ENCODE peak calls at places on chromosomes 3 and 15, in six cellular contexts. One of them, this sample, is unnamed.

GRCh38 chr15:63473007-63473748 is 31.2 kb upstream of the USP3 start:
- DNase-seq in suprapubic skin: no peak
- DNase-seq in SK-N-SH: no peak
- DNase-seq in transverse colon: no peak
- DNase-seq in GM12878: peak; percentile 94
- DNase-seq in HepG2: peak; percentile 85
- DNase-seq in this sample: no peak

GRCh38 chr15:59256538-59256937 is 49.9 kb downstream of the LDHAL6B start:
- DNase-seq in suprapubic skin: no peak
- DNase-seq in SK-N-SH: no peak
- DNase-seq in transverse colon: peak; percentile 45
- DNase-seq in GM12878: no peak
- DNase-seq in HepG2: no peak
- DNase-seq in this sample: no peak

GRCh38 chr15:70348581-70349344 is 251.0 kb upstream of the TLE3 start:
- DNase-seq in suprapubic skin: peak; percentile 81
- DNase-seq in SK-N-SH: no peak
- DNase-seq in transverse colon: peak; percentile 26
- DNase-seq in GM12878: no peak
- DNase-seq in HepG2: no peak
- DNase-seq in this sample: peak; percentile 72

GRCh38 chr3:55191911-55192787 is 264.3 kb upstream of the LRTM1 start:
- DNase-seq in suprapubic skin: no peak
- DNase-seq in SK-N-SH: no peak
- DNase-seq in transverse colon: no peak
- DNase-seq in GM12878: no peak
- DNase-seq in HepG2: no peak
- DNase-seq in this sample: no peak

GRCh38 chr3:62134061-62134496 is 239.3 kb downstream of the FEZF2 start:
- DNase-seq in suprapubic skin: no peak
- DNase-seq in SK-N-SH: peak; percentile 25
- DNase-seq in transverse colon: peak; percentile 75
- DNase-seq in GM12878: no peak
- DNase-seq in HepG2: no peak
- DNase-seq in this sample: no peak

GRCh38 chr3:72961766-72962165 is 34.8 kb upstream of the PPP4R2 start:
- DNase-seq in suprapubic skin: no peak
- DNase-seq in SK-N-SH: no peak
- DNase-seq in transverse colon: no peak
- DNase-seq in GM12878: no peak
- DNase-seq in HepG2: no peak
- DNase-seq in this sample: no peak

GRCh38 chr3:9932843-9933560 is 632 bp upstream of the CRELD1 start:
- DNase-seq in suprapubic skin: peak; percentile 94
- DNase-seq in SK-N-SH: peak; percentile 92
- DNase-seq in transverse colon: peak; percentile 89
- DNase-seq in GM12878: peak; percentile 40
- DNase-seq in HepG2: peak; percentile 70
- DNase-seq in this sample: peak; percentile 95

GRCh38 chr3:61600195-61600594 is 38.8 kb downstream of the PTPRG start:
- DNase-seq in suprapubic skin: no peak
- DNase-seq in SK-N-SH: no peak
- DNase-seq in transverse colon: no peak
- DNase-seq in GM12878: no peak
- DNase-seq in HepG2: peak; percentile 76
- DNase-seq in this sample: no peak

GRCh38 chr3:18679226-18679625 is 254.1 kb upstream of the SATB1 start:
- DNase-seq in suprapubic skin: no peak
- DNase-seq in SK-N-SH: no peak
- DNase-seq in transverse colon: no peak
- DNase-seq in GM12878: no peak
- DNase-seq in HepG2: no peak
- DNase-seq in this sample: no peak

GRCh38 chr3:107574650-107575049 is 51.9 kb downstream of the BBX start:
- DNase-seq in suprapubic skin: no peak
- DNase-seq in SK-N-SH: peak; percentile 35
- DNase-seq in transverse colon: no peak
- DNase-seq in GM12878: no peak
- DNase-seq in HepG2: peak; percentile 48
- DNase-seq in this sample: no peak

GRCh38 chr3:71591106-71591505 is 7.6 kb upstream of the FOXP1 start:
- DNase-seq in suprapubic skin: no peak
- DNase-seq in SK-N-SH: no peak
- DNase-seq in transverse colon: no peak
- DNase-seq in GM12878: no peak
- DNase-seq in HepG2: no peak
- DNase-seq in this sample: no peak

GRCh38 chr15:62389887-62390792 is 225.1 kb upstream of the C2CD4B start:
- DNase-seq in suprapubic skin: peak; percentile 69
- DNase-seq in SK-N-SH: peak; percentile 94
- DNase-seq in transverse colon: peak; percentile 74
- DNase-seq in GM12878: no peak
- DNase-seq in HepG2: peak; percentile 52
- DNase-seq in this sample: peak; percentile 79

GRCh38 chr3:44184319-44184953 is 57.2 kb upstream of the TOPAZ1 start:
- DNase-seq in suprapubic skin: peak; percentile 60
- DNase-seq in SK-N-SH: peak; percentile 23
- DNase-seq in transverse colon: peak; percentile 49
- DNase-seq in GM12878: no peak
- DNase-seq in HepG2: no peak
- DNase-seq in this sample: no peak

DNA sequence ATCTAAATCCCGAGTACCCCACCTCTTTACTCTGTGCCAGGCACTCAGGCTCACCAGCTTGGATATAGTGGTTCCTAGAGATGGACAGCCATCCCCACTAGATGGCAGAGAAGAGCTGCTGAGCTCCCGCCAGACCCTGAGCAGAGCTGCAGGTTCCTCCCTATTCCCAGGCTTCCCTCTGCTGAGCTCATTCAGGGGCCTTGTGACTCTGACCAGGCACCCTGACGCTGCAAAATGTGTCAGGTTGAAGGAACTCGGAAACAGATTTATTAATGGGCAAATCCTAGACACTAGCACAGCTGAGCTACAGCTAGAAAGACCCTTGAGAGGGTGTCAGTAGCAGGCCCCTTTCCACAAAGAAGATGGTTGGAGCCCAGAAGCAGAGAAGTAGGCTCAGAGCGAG is 38.2 kb upstream of the RHO start:
- DNase-seq in suprapubic skin: peak; percentile 91
- DNase-seq in SK-N-SH: peak; percentile 84
- DNase-seq in transverse colon: peak; percentile 74
- DNase-seq in GM12878: peak; percentile 12
- DNase-seq in HepG2: peak; percentile 83
- DNase-seq in this sample: peak; percentile 94
- TF ChIP-seq EP300 in suprapubic skin: no peak
- TF ChIP-seq EP300 in SK-N-SH: no peak
- TF ChIP-seq EP300 in transverse colon: no peak
- TF ChIP-seq EP300 in GM12878: no peak
- TF ChIP-seq EP300 in HepG2: no peak
- TF ChIP-seq EP300 in this sample: peak; percentile 73

GRCh38 chr3:124032881-124033359 is 41.0 kb upstream of the ROPN1 start:
- DNase-seq in suprapubic skin: peak; percentile 85
- DNase-seq in SK-N-SH: peak; percentile 97
- DNase-seq in transverse colon: peak; percentile 90
- DNase-seq in GM12878: no peak
- DNase-seq in HepG2: peak; percentile 51
- DNase-seq in this sample: peak; percentile 91

GRCh38 chr3:124034809-124035152 is 42.9 kb upstream of the ROPN1 start:
- DNase-seq in suprapubic skin: no peak
- DNase-seq in SK-N-SH: no peak
- DNase-seq in transverse colon: no peak
- DNase-seq in GM12878: no peak
- DNase-seq in HepG2: no peak
- DNase-seq in this sample: no peak

GRCh38 chr3:124034016-124034808 is 42.3 kb upstream of the ROPN1 start:
- DNase-seq in suprapubic skin: no peak
- DNase-seq in SK-N-SH: peak; percentile 79
- DNase-seq in transverse colon: peak; percentile 24
- DNase-seq in GM12878: no peak
- DNase-seq in HepG2: no peak
- DNase-seq in this sample: no peak

GRCh38 chr3:124033360-124034015 is 41.6 kb upstream of the ROPN1 start:
- DNase-seq in suprapubic skin: peak; percentile 63
- DNase-seq in SK-N-SH: no peak
- DNase-seq in transverse colon: peak; percentile 10
- DNase-seq in GM12878: no peak
- DNase-seq in HepG2: no peak
- DNase-seq in this sample: peak; percentile 62

GRCh38 chr3:124032351-124032880 is 40.5 kb upstream of the ROPN1 start:
- DNase-seq in suprapubic skin: peak; percentile 62
- DNase-seq in SK-N-SH: peak; percentile 73
- DNase-seq in transverse colon: peak; percentile 36
- DNase-seq in GM12878: no peak
- DNase-seq in HepG2: no peak
- DNase-seq in this sample: peak; percentile 73
- TF ChIP-seq POLR2AphosphoS5 in suprapubic skin: no peak
- TF ChIP-seq POLR2AphosphoS5 in SK-N-SH: no peak
- TF ChIP-seq POLR2AphosphoS5 in transverse colon: no peak
- TF ChIP-seq POLR2AphosphoS5 in GM12878: no peak
- TF ChIP-seq POLR2AphosphoS5 in HepG2: no peak
- TF ChIP-seq POLR2AphosphoS5 in this sample: no peak

DNA sequence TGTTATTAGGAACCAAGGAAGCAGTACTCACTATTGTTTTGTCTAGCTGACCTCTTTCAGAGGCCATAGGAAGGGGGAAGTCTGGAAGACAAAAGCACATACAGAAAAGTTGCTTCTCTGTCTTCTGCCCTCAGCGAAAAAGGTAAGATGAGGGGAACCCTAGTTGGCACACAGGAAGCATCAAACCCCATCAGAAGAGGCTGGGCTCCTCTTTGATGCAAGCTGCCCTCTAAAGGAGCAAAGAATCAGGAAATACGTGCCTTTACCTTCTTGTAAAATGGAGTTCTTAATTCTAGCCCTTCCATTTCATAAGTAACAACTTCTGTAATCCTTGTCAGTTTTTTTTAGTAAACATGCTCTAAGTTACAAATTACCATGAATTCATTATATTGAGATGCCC is 12.5 kb downstream of the SPINK8 start:
- DNase-seq in suprapubic skin: no peak
- DNase-seq in SK-N-SH: no peak
- DNase-seq in transverse colon: no peak
- DNase-seq in GM12878: no peak
- DNase-seq in HepG2: no peak
- DNase-seq in this sample: no peak
- TF ChIP-seq CTCF in suprapubic skin: no peak
- TF ChIP-seq CTCF in SK-N-SH: no peak
- TF ChIP-seq CTCF in transverse colon: no peak
- TF ChIP-seq CTCF in GM12878: no peak
- TF ChIP-seq CTCF in HepG2: no peak
- TF ChIP-seq CTCF in this sample: no peak

GRCh38 chr3:187738089-187738399 is 7.2 kb downstream of the BCL6 start:
- DNase-seq in suprapubic skin: no peak
- DNase-seq in SK-N-SH: no peak
- DNase-seq in transverse colon: no peak
- DNase-seq in GM12878: no peak
- DNase-seq in HepG2: no peak
- DNase-seq in this sample: no peak

GRCh38 chr3:187739561-187740445 is 5.5 kb downstream of the BCL6 start:
- DNase-seq in suprapubic skin: peak; percentile 92
- DNase-seq in SK-N-SH: peak; percentile 86
- DNase-seq in transverse colon: peak; percentile 83
- DNase-seq in GM12878: no peak
- DNase-seq in HepG2: no peak
- DNase-seq in this sample: peak; percentile 98

GRCh38 chr3:187739125-187739560 is 6.1 kb downstream of the BCL6 start:
- DNase-seq in suprapubic skin: peak; percentile 86
- DNase-seq in SK-N-SH: no peak
- DNase-seq in transverse colon: no peak
- DNase-seq in GM12878: no peak
- DNase-seq in HepG2: no peak
- DNase-seq in this sample: no peak

GRCh38 chr3:187737401-187738088 is 7.7 kb downstream of the BCL6 start:
- DNase-seq in suprapubic skin: peak; percentile 89
- DNase-seq in SK-N-SH: peak; percentile 41
- DNase-seq in transverse colon: peak; percentile 77
- DNase-seq in GM12878: no peak
- DNase-seq in HepG2: no peak
- DNase-seq in this sample: peak; percentile 92

GRCh38 chr3:187738400-187739124 is 6.7 kb downstream of the BCL6 start:
- DNase-seq in suprapubic skin: peak; percentile 93
- DNase-seq in SK-N-SH: peak; percentile 87
- DNase-seq in transverse colon: peak; percentile 90
- DNase-seq in GM12878: no peak
- DNase-seq in HepG2: peak; percentile 72
- DNase-seq in this sample: peak; percentile 97
- TF ChIP-seq EP300 in suprapubic skin: no peak
- TF ChIP-seq EP300 in SK-N-SH: no peak
- TF ChIP-seq EP300 in transverse colon: peak; percentile 73
- TF ChIP-seq EP300 in GM12878: no peak
- TF ChIP-seq EP300 in HepG2: no peak
- TF ChIP-seq EP300 in this sample: no peak

DNA sequence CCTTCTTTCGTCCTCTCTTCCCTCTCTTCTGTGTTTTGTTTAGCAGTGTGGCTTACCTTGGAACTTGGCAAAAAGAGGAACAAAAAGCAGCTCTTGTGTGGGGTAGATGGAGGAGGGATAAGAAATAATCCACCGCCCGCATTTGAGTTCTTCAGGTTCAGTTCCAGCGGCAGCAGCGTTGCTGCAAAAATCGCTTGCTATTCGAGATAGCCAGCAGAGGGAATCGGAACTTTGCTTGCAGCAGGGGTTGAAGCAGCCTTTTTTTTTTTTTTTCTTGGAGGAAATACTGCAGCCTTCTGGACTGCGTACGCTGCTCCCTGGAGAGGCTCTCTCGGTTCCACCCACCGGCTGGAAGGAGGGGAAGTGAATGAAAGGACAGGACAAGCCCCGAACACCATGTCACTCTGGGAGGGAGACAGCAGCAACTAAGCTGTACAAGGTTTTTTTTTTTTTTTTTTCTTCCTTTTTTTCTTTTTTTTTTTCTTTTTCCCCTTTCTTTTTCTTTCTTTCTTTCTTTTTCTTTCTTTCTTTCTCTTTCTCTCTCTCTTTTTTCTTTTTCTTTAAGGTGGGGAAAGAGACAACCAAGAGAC is at the start of gene RBMS3:
- DNase-seq in suprapubic skin: peak; percentile 89
- DNase-seq in SK-N-SH: peak; percentile 58
- DNase-seq in transverse colon: peak; percentile 75
- DNase-seq in GM12878: peak; percentile 45
- DNase-seq in HepG2: no peak
- DNase-seq in this sample: peak; percentile 97
- TF ChIP-seq POLR2AphosphoS5 in suprapubic skin: no peak
- TF ChIP-seq POLR2AphosphoS5 in SK-N-SH: peak; percentile 56
- TF ChIP-seq POLR2AphosphoS5 in transverse colon: peak; percentile 53
- TF ChIP-seq POLR2AphosphoS5 in GM12878: no peak
- TF ChIP-seq POLR2AphosphoS5 in HepG2: no peak
- TF ChIP-seq POLR2AphosphoS5 in this sample: peak; percentile 90

This sample was measured in sigmoid colon.